ENCODE peak calls at places on chromosomes 13 and 19, in four cellular contexts. U is AG04450, P is T-helper 1 cell, N is neural crest cell. Q is an unnamed sample.

GRCh38 chr13:30666113-30666512 is 48.4 kb downstream of the USPL1 start:
- DNase-seq in U (no peak), P (no peak), N (no peak), Q (no peak)

GRCh38 chr19:1163934-1164683 is 10.0 kb downstream of the SBNO2 start:
- DNase-seq in U (no peak), P (no peak), N (no peak), Q (no peak)

GRCh38 chr13:44629465-44630183 is 53.5 kb upstream of the TSC22D1 start:
- DNase-seq in U (no peak), P (no peak), N (no peak), Q (no peak)

GRCh38 chr13:20175406-20175794 is 14.5 kb upstream of the GJA3 start:
- DNase-seq in U (no peak), P (no peak), N (no peak), Q (no peak)

GRCh38 chr13:99059498-99060070 is 81.7 kb upstream of the DOCK9 start:
- DNase-seq in U (no peak), P (no peak), N (no peak), Q (no peak)

GRCh38 chr19:31174948-31175347 is 174.3 kb downstream of the TSHZ3 start:
- DNase-seq in U (no peak), P (no peak), N (no peak), Q (no peak)

GRCh38 chr19:46453661-46454060 is 17.7 kb downstream of the PNMA8A start:
- DNase-seq in U (no peak), P (no peak), N (no peak), Q (no peak)

GRCh38 chr13:31773538-31773937 is 34.2 kb downstream of the RXFP2 start:
- DNase-seq in U (no peak), P (no peak), N (no peak), Q (no peak)

GRCh38 chr19:1122972-1123363 is 19.2 kb downstream of the GPX4 start:
- DNase-seq in U (no peak), P (no peak), N (peak; percentile 73), Q (no peak)

GRCh38 chr13:63540042-63540441 is 2124.4 kb upstream of the PCDH20 start:
- DNase-seq in U (no peak), P (no peak), N (no peak), Q (no peak)

GRCh38 chr19:22783651-22784050 is 300 bp downstream of the ZNF99 start:
- DNase-seq in U (no peak), P (no peak), N (no peak), Q (no peak)

GRCh38 chr19:8662263-8662662 is 31.8 kb downstream of the NFILZ start:
- DNase-seq in U (no peak), P (no peak), N (no peak), Q (no peak)

GRCh38 chr19:39515551-39516191 is 732 bp downstream of the SELENOV start:
- DNase-seq in U (no peak), P (no peak), N (no peak), Q (no peak)

GRCh38 chr13:74867460-74867859 is 614.5 kb downstream of the TBC1D4 start:
- DNase-seq in U (no peak), P (no peak), N (no peak), Q (no peak)

GRCh38 chr13:82344867-82345266 is 1537.4 kb downstream of the SLITRK1 start:
- DNase-seq in U (no peak), P (no peak), N (no peak), Q (no peak)

GRCh38 chr19:40257096-40257517 is 28.0 kb downstream of the AKT2 start:
- DNase-seq in U (no peak), P (no peak), N (no peak), Q (no peak)

GRCh38 chr19:35318679-35319448 is 10.1 kb upstream of the CD22 start:
- DNase-seq in U (no peak), P (no peak), N (no peak), Q (no peak)

GRCh38 chr13:44283598-44283997 is 90.0 kb upstream of the SERP2 start:
- DNase-seq in U (no peak), P (no peak), N (no peak), Q (no peak)

GRCh38 chr19:10114651-10115391 is 3.3 kb downstream of the P2RY11 start:
- DNase-seq in U (no peak), P (no peak), N (no peak), Q (no peak)

GRCh38 chr19:1837625-1838105 is 10.6 kb downstream of the REXO1 start:
- DNase-seq in U (no peak), P (no peak), N (peak; percentile 84), Q (peak; percentile 46)

GRCh38 chr13:54185785-54186184 is 1157.2 kb downstream of the OLFM4 start:
- DNase-seq in U (no peak), P (no peak), N (no peak), Q (no peak)

Q was measured in T follicular helper cell.